ENCODE peak calls at places on chromosomes 5 and 9, in seven cellular contexts. Z is SK-MEL-5, H is endodermal cell, X is sciatic nerve, R is GM13977, O is GM12865, J is AML-193. U is an unnamed sample.

GRCh38 chr9:15856591-15856990 is 303.7 kb downstream of the CCDC171 start:
- DNase-seq in Z (no peak), H (no peak), X (no peak), R (no peak), O (no peak), J (no peak), U (no peak)

GRCh38 chr9:127122176-127123151 is at the start of gene ANGPTL2:
- DNase-seq in Z (no peak), H (peak), X (peak), R (peak), O (peak), J (no peak), U (peak)

GRCh38 chr5:127951791-127952190 is 131.8 kb upstream of the SLC12A2 start:
- DNase-seq in Z (no peak), H (no peak), X (no peak), R (no peak), O (no peak), J (no peak), U (no peak)

GRCh38 chr5:179406031-179406681 is 60.9 kb upstream of the ADAMTS2 start:
- DNase-seq in Z (no peak), H (peak), X (no peak), R (no peak), O (no peak), J (no peak), U (no peak)

GRCh38 chr9:105132576-105132975 is 111.9 kb upstream of the SLC44A1 start:
- DNase-seq in Z (no peak), H (no peak), X (no peak), R (no peak), O (no peak), J (no peak), U (no peak)

GRCh38 chr9:18012170-18012569 is 433.3 kb downstream of the SH3GL2 start:
- DNase-seq in Z (no peak), H (no peak), X (no peak), R (no peak), O (no peak), J (no peak), U (no peak)

GRCh38 chr9:3467593-3468219 is 58.1 kb downstream of the RFX3 start:
- DNase-seq in Z (peak), H (peak), X (peak), R (peak), O (peak), J (peak), U (peak)

GRCh38 chr9:95003694-95004451 is 277.4 kb downstream of the AOPEP start:
- DNase-seq in Z (peak), H (peak), X (peak), R (peak), O (peak), J (peak), U (no peak)

GRCh38 chr5:1180841-1181271 is 20.5 kb upstream of the SLC6A19 start:
- DNase-seq in Z (no peak), H (no peak), X (no peak), R (no peak), O (no peak), J (no peak), U (no peak)

GRCh38 chr9:131473198-131473885 is 29.4 kb upstream of the POMT1 start:
- DNase-seq in Z (no peak), H (no peak), X (no peak), R (no peak), O (no peak), J (no peak), U (no peak)

GRCh38 chr5:17614872-17615605 is 4.8 kb downstream of the TAF11L12 start:
- DNase-seq in Z (no peak), H (no peak), X (no peak), R (no peak), O (no peak), J (no peak), U (no peak)

GRCh38 chr5:51895834-51896233 is 512.6 kb downstream of the ISL1 start:
- DNase-seq in Z (no peak), H (no peak), X (no peak), R (no peak), O (no peak), J (no peak), U (no peak)

GRCh38 chr5:32595118-32595517 is 9.8 kb downstream of the SUB1 start:
- DNase-seq in Z (no peak), H (no peak), X (no peak), R (no peak), O (no peak), J (peak), U (no peak)

GRCh38 chr5:112420111-112420864 is 1.2 kb upstream of the EPB41L4A start:
- DNase-seq in Z (peak), H (peak), X (peak), R (peak), O (peak), J (no peak), U (peak)

GRCh38 chr5:95379133-95379532 is 12.0 kb upstream of the FAM81B start:
- DNase-seq in Z (no peak), H (no peak), X (no peak), R (no peak), O (no peak), J (no peak), U (no peak)

GRCh38 chr9:97419315-97419867 is 7.5 kb downstream of the TDRD7 start:
- DNase-seq in Z (no peak), H (no peak), X (no peak), R (no peak), O (no peak), J (no peak), U (peak)

GRCh38 chr5:88979244-88979643 is 96.3 kb upstream of the MEF2C start:
- DNase-seq in Z (no peak), H (no peak), X (no peak), R (no peak), O (peak), J (peak), U (peak)

GRCh38 chr9:92668746-92669526 is 995 bp downstream of the IPPK start:
- DNase-seq in Z (peak), H (peak), X (no peak), R (peak), O (peak), J (peak), U (no peak)

GRCh38 chr9:116870566-116870965 is 183.5 kb downstream of the TRIM32 start:
- DNase-seq in Z (no peak), H (peak), X (no peak), R (no peak), O (no peak), J (no peak), U (no peak)

GRCh38 chr9:114016101-114016500 is 62.0 kb downstream of the AMBP start:
- DNase-seq in Z (no peak), H (peak), X (no peak), R (no peak), O (no peak), J (no peak), U (no peak)

U was measured in astrocyte of the cerebellum.